ENCODE peak calls at places on chromosomes 2 and 18, in ten cellular contexts. L is pancreas, E is chondrocyte, X is fibroblast of mammary gland, O is AG09309, J is neural crest cell, K is left lung, Y is uterus, Z is A549, B is GM12878. P is an unnamed sample.

GRCh38 chr2:78701546-78701945 is 324.0 kb upstream of the REG3G start:
- DNase-seq in K (peak; percentile 56), B (no peak), L (no peak), E (no peak), Y (no peak), Z (no peak), X (peak; percentile 1), J (no peak), O (no peak), P (peak; percentile 15)

GRCh38 chr2:50333501-50334228 is 698.3 kb downstream of the NRXN1 start:
- DNase-seq in E (no peak), J (no peak), B (no peak), L (no peak), X (no peak), Y (no peak), O (no peak), K (no peak), Z (no peak), P (no peak)

GRCh38 chr2:232772540-232772939 is 3.8 kb downstream of the KCNJ13 start:
- DNase-seq in L (no peak), K (no peak), X (no peak), E (no peak), B (peak; percentile 48), Y (no peak), Z (no peak), O (no peak), J (no peak), P (no peak)

GRCh38 chr2:1854747-1855146 is 110.4 kb upstream of the PXDN start:
- DNase-seq in O (no peak), B (no peak), Z (peak; percentile 29), X (peak; percentile 28), Y (no peak), J (peak; percentile 46), L (no peak), E (no peak), K (no peak), P (peak; percentile 43)

GRCh38 chr2:154698789-154699559 is 479 bp downstream of the KCNJ3 start:
- DNase-seq in B (no peak), J (no peak), Y (no peak), K (peak; percentile 73), O (no peak), L (no peak), E (peak; percentile 87), X (no peak), Z (no peak), P (peak; percentile 9)

GRCh38 chr2:105780606-105781005 is 35.9 kb downstream of the NCK2 start:
- DNase-seq in B (no peak), E (no peak), Y (no peak), K (no peak), J (no peak), O (no peak), Z (no peak), X (no peak), L (no peak), P (no peak)

GRCh38 chr2:239955086-239955988 is 69.8 kb downstream of the NDUFA10 start:
- DNase-seq in O (no peak), E (peak; percentile 57), K (peak; percentile 65), B (no peak), Z (no peak), X (no peak), J (no peak), Y (no peak), L (no peak), P (no peak)

GRCh38 chr2:236743623-236744280 is 174.1 kb downstream of the ACKR3 start:
- DNase-seq in X (peak; percentile 98), E (no peak), O (peak; percentile 94), J (no peak), B (no peak), Z (no peak), K (no peak), Y (no peak), L (no peak), P (peak; percentile 68)

GRCh38 chr2:25617948-25618646 is 55.3 kb downstream of the DTNB start:
- DNase-seq in Y (no peak), O (peak; percentile 28), J (no peak), E (no peak), L (no peak), B (no peak), Z (peak; percentile 52), X (peak; percentile 87), K (no peak), P (peak; percentile 78)

GRCh38 chr18:12857215-12857924 is 26.7 kb downstream of the PTPN2 start:
- DNase-seq in K (no peak), Y (no peak), X (no peak), B (no peak), O (no peak), Z (no peak), E (no peak), L (no peak), J (no peak), P (no peak)

GRCh38 chr2:152468832-152469692 is 134.1 kb downstream of the FMNL2 start:
- DNase-seq in X (peak; percentile 57), K (no peak), J (no peak), Z (peak; percentile 31), O (no peak), B (peak; percentile 28), E (no peak), Y (no peak), L (no peak), P (no peak)

GRCh38 chr2:121335294-121336290 is 50.6 kb upstream of the TFCP2L1 start:
- DNase-seq in Z (no peak), O (no peak), L (no peak), K (no peak), X (no peak), B (no peak), E (no peak), J (no peak), Y (no peak), P (no peak)

GRCh38 chr2:85605406-85606115 is 3.1 kb upstream of the TMEM150A start:
- DNase-seq in L (no peak), B (no peak), Y (no peak), J (no peak), X (no peak), O (no peak), E (no peak), Z (no peak), K (no peak), P (peak; percentile 83)

GRCh38 chr2:158616480-158616879 is 159.7 kb downstream of the PKP4 start:
- DNase-seq in E (no peak), B (no peak), Y (no peak), L (no peak), O (no peak), K (no peak), X (no peak), Z (no peak), J (no peak), P (no peak)

GRCh38 chr2:233285921-233286320 is 21.7 kb upstream of the SAG start:
- DNase-seq in L (no peak), Z (no peak), K (no peak), Y (no peak), O (no peak), B (no peak), J (no peak), X (peak; percentile 4), E (no peak), P (peak; percentile 32)

DNA sequence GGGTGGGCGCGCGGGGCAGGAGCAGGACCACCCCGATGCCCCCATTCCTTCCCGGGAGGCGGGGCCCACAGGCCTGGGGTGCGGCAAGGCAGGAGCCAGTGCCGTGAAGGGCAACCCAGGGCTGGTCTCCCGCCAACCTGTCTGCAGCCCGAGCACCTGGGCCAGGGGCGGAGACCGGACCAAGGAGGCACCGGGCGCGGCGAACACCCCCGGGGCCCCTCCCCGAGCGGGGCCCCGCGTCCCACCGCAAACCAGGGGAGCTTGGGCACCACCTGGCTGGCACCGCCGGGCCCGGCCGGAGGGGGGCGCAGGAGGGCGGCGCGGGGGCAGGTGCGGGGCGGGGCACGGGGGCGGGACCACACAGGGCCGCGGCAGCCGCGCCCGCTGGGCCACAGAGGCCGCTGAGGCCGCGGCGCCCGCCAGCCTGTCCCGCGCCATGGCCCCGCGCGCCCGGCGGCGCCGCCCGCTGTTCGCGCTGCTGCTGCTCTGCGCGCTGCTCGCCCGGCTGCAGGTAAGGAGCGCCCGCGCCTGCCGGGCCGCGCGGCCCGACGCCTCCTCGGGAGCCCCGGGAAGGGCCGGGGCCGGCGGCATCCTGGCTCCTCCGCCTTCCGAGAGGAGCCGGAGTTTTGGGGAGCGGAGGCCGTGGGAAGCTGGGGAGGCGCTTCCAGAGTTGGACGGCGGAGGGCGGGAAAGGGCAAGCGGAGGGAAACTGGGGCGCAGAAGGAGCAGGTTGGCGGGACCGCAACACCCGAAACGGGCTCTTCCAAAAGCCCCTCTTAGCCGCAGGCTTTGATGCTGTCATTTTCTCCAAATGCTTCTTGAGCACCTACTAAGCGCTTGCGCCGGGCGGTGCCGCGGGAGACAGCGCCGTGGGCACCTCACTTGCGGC is at the start of gene TNFRSF11A:
- DNase-seq in L (peak; percentile 52), Z (peak; percentile 57), Y (no peak), B (no peak), E (no peak), J (no peak), O (no peak), X (peak; percentile 8), K (peak; percentile 85), P (peak; percentile 37)
- TF ChIP-seq CTCF in L (no peak), Z (peak; percentile 61), Y (no peak), B (peak; percentile 48), E (peak; percentile 50), J (peak; percentile 61), O (peak; percentile 9), X (no peak), K (peak; percentile 17), P (no peak)

GRCh38 chr18:76252880-76253279 is 242.2 kb downstream of the ZNF516 start:
- DNase-seq in L (no peak), O (no peak), B (no peak), J (no peak), Z (peak; percentile 18), E (no peak), Y (no peak), X (peak; percentile 34), K (no peak), P (no peak)
- TF ChIP-seq CTCF in L (no peak), O (peak; percentile 35), B (peak; percentile 40), J (peak; percentile 65), Z (no peak), E (peak; percentile 65), Y (peak; percentile 7), X (peak; percentile 57), K (no peak), P (peak; percentile 45)

DNA sequence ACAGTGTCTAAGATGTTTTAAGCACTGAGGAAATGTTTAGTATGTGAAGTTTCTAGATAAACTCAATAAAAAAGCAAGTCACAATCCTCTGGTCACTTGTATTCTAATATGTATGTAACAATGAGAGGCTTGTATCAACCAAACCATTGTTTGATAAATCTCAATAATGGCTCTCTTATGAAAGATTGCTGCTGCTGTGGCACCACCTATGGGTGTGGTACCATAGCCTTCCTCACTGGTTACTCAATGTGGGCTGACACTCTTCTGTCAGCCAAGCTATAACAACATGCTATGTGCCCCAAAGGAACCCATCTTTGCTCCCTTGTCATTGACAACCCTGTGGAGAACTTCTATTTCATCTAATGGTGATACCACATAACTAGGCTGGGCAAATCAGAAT is 12.6 kb upstream of the RAB1A start:
- DNase-seq in K (no peak), Y (no peak), X (peak; percentile 14), J (no peak), B (no peak), O (no peak), L (no peak), E (no peak), Z (peak; percentile 51), P (peak; percentile 31)
- TF ChIP-seq CTCF in K (no peak), Y (no peak), X (peak; percentile 16), J (no peak), B (peak; percentile 24), O (peak; percentile 27), L (no peak), E (peak; percentile 42), Z (peak; percentile 36), P (peak; percentile 13)

DNA sequence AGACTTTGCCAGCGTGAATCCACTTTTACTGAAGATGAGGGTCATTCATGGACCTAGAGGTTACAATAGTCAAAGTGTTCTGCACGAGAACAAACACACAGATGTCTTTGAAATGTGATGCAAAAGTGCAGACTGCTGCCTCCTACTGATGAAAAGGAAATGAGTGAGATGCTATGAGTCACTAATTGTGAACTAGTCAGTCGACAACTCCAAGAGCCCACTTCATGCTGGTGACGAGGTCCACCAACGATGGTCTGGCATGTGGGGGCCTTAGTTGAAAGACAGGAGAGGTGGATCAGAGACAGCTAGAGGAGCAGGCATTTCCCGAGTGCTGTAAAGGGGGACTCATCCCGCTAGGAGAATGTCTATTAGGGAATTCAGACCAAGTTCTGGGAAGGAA is 17.1 kb upstream of the ZNF236 start:
- DNase-seq in L (no peak), Z (no peak), O (no peak), E (no peak), J (no peak), Y (no peak), X (peak; percentile 75), K (no peak), B (no peak), P (peak; percentile 41)
- TF ChIP-seq CTCF in L (no peak), Z (no peak), O (peak; percentile 38), E (peak; percentile 56), J (peak; percentile 18), Y (no peak), X (peak; percentile 30), K (no peak), B (no peak), P (peak; percentile 3)